ENCODE peak calls at places on chromosomes 16 and 17, in ten cellular contexts. T, R, O, H, C, M, S, L, G and Z are unnamed samples.

GRCh38 chr16:49261930-49262329 is 19.7 kb downstream of the CBLN1 start:
- DNase-seq in T (no peak), R (no peak), O (no peak), H (no peak), C (no peak), M (no peak), S (no peak), L (no peak), G (no peak), Z (no peak)

GRCh38 chr17:17679243-17679642 is 2.0 kb upstream of the RAI1 start:
- DNase-seq in T (no peak), R (no peak), O (no peak), H (no peak), C (no peak), M (no peak), S (no peak), L (no peak), G (no peak), Z (no peak)

GRCh38 chr16:86951831-86952598 is 365.2 kb downstream of the C16orf95 start:
- DNase-seq in T (no peak), R (no peak), O (no peak), H (no peak), C (peak), M (no peak), S (no peak), L (no peak), G (peak), Z (no peak)

GRCh38 chr17:16100737-16101400 is 101.2 kb downstream of the TTC19 start:
- DNase-seq in T (no peak), R (no peak), O (no peak), H (no peak), C (no peak), M (peak), S (no peak), L (no peak), G (peak), Z (no peak)

GRCh38 chr16:2687531-2688308 is 5.4 kb downstream of the KCTD5 start:
- DNase-seq in T (no peak), R (no peak), O (peak), H (no peak), C (no peak), M (no peak), S (no peak), L (peak), G (no peak), Z (no peak)

GRCh38 chr16:23709536-23709935 is 3.5 kb downstream of the ERN2 start:
- DNase-seq in T (no peak), R (no peak), O (no peak), H (no peak), C (no peak), M (no peak), S (no peak), L (peak), G (no peak), Z (peak)

GRCh38 chr16:55622930-55623561 is 32.7 kb upstream of the SLC6A2 start:
- DNase-seq in T (no peak), R (no peak), O (no peak), H (no peak), C (peak), M (peak), S (no peak), L (no peak), G (peak), Z (no peak)

GRCh38 chr16:27963471-27963965 is 100.0 kb downstream of the GSG1L start:
- DNase-seq in T (no peak), R (no peak), O (no peak), H (no peak), C (no peak), M (no peak), S (no peak), L (no peak), G (no peak), Z (no peak)

GRCh38 chr16:55552621-55553020 is 13.9 kb upstream of the CAPNS2 start:
- DNase-seq in T (no peak), R (no peak), O (no peak), H (no peak), C (peak), M (no peak), S (no peak), L (no peak), G (peak), Z (no peak)

GRCh38 chr17:29630630-29631193 is 8.0 kb upstream of the CORO6 start:
- DNase-seq in T (no peak), R (no peak), O (no peak), H (no peak), C (no peak), M (no peak), S (no peak), L (no peak), G (no peak), Z (no peak)

GRCh38 chr16:23124315-23124714 is 24.9 kb downstream of the USP31 start:
- DNase-seq in T (no peak), R (no peak), O (peak), H (no peak), C (peak), M (no peak), S (no peak), L (no peak), G (peak), Z (no peak)

GRCh38 chr17:64074704-64075484 is 54.5 kb upstream of the ICAM2 start:
- DNase-seq in T (no peak), R (no peak), O (no peak), H (no peak), C (peak), M (no peak), S (no peak), L (no peak), G (no peak), Z (no peak)

GRCh38 chr17:43878260-43879082 is 28.9 kb downstream of the MPP2 start:
- DNase-seq in T (no peak), R (peak), O (peak), H (peak), C (peak), M (peak), S (peak), L (peak), G (peak), Z (peak)

GRCh38 chr16:3021449-3022207 is 1.5 kb downstream of the TNFRSF12A start:
- DNase-seq in T (peak), R (peak), O (peak), H (peak), C (peak), M (peak), S (peak), L (no peak), G (peak), Z (peak)

GRCh38 chr16:77137045-77137444 is 53.9 kb upstream of the MON1B start:
- DNase-seq in T (no peak), R (no peak), O (no peak), H (no peak), C (no peak), M (no peak), S (no peak), L (no peak), G (no peak), Z (no peak)

GRCh38 chr17:42078396-42079042 is 19.8 kb downstream of the ZNF385C start:
- DNase-seq in T (no peak), R (no peak), O (no peak), H (no peak), C (no peak), M (no peak), S (no peak), L (no peak), G (no peak), Z (no peak)

GRCh38 chr16:12099451-12100123 is 123.1 kb downstream of the SNX29 start:
- DNase-seq in T (no peak), R (no peak), O (no peak), H (no peak), C (no peak), M (no peak), S (no peak), L (peak), G (no peak), Z (peak)

GRCh38 chr17:77235370-77236080 is 94.8 kb downstream of the SEC14L1 start:
- DNase-seq in T (no peak), R (peak), O (peak), H (no peak), C (peak), M (no peak), S (no peak), L (no peak), G (peak), Z (no peak)

GRCh38 chr17:2705888-2706795 is 5.4 kb downstream of the CLUH start:
- DNase-seq in T (no peak), R (no peak), O (peak), H (no peak), C (no peak), M (no peak), S (no peak), L (peak), G (no peak), Z (no peak)

GRCh38 chr17:51371732-51372151 is 111.4 kb downstream of the UTP18 start:
- DNase-seq in T (peak), R (peak), O (no peak), H (peak), C (peak), M (peak), S (no peak), L (no peak), G (peak), Z (peak)

GRCh38 chr17:56972111-56972730 is 5.7 kb upstream of the SCPEP1 start:
- DNase-seq in T (no peak), R (no peak), O (no peak), H (no peak), C (no peak), M (no peak), S (no peak), L (no peak), G (no peak), Z (no peak)

GRCh38 chr17:3935140-3935542 is 18.9 kb upstream of the P2RX1 start:
- DNase-seq in T (no peak), R (peak), O (peak), H (peak), C (peak), M (peak), S (no peak), L (peak), G (peak), Z (peak)

GRCh38 chr17:6639651-6640535 is 618 bp downstream of the KIAA0753 start:
- DNase-seq in T (no peak), R (no peak), O (peak), H (no peak), C (peak), M (peak), S (no peak), L (peak), G (peak), Z (peak)

GRCh38 chr17:47883589-47884426 is 12.2 kb upstream of the SP2 start:
- DNase-seq in T (no peak), R (no peak), O (no peak), H (no peak), C (no peak), M (no peak), S (no peak), L (no peak), G (no peak), Z (no peak)

GRCh38 chr17:8041249-8041928 is 2.5 kb downstream of the ALOX15B start:
- DNase-seq in T (no peak), R (peak), O (no peak), H (peak), C (peak), M (peak), S (no peak), L (no peak), G (peak), Z (peak)

GRCh38 chr17:77842148-77842905 is 116.2 kb upstream of the TNRC6C start:
- DNase-seq in T (no peak), R (no peak), O (peak), H (no peak), C (peak), M (no peak), S (no peak), L (peak), G (peak), Z (no peak)

GRCh38 chr17:78142113-78142861 is 3.9 kb upstream of the C17orf99 start:
- DNase-seq in T (no peak), R (no peak), O (no peak), H (no peak), C (peak), M (no peak), S (no peak), L (no peak), G (peak), Z (no peak)

GRCh38 chr17:14688134-14688533 is 387.3 kb downstream of the HS3ST3B1 start:
- DNase-seq in T (no peak), R (no peak), O (no peak), H (no peak), C (no peak), M (no peak), S (no peak), L (no peak), G (no peak), Z (no peak)